ENCODE peak calls at places on chromosomes 1 and 21, in four cellular contexts. O is right atrium auricular region, Z is cardiac muscle cell, N is lung. B is an unnamed sample. For H3K36me3, the result is how much of the 10 kb centered on the place peaks cover.

GRCh38 chr1:30258471-30258870 is 464.9 kb downstream of the MATN1 start:
- DNase-seq in O (no peak), Z (no peak), N (no peak), B (no peak)

GRCh38 chr1:206754011-206754410 is 16.6 kb upstream of the IL19 start:
- DNase-seq in O (no peak), Z (peak), N (no peak), B (no peak)

GRCh38 chr1:43446881-43447835 is 6.6 kb downstream of the HYI start:
- DNase-seq in O (no peak), Z (no peak), N (no peak), B (no peak)

GRCh38 chr1:223233410-223234163 is 90.5 kb upstream of the TLR5 start:
- DNase-seq in O (no peak), Z (peak), N (no peak), B (no peak)

GRCh38 chr1:42046772-42047552 is 106.2 kb upstream of the GUCA2B start:
- DNase-seq in O (no peak), Z (peak), N (no peak), B (no peak)

GRCh38 chr1:45522324-45523104 is 830 bp upstream of the PRDX1 start:
- DNase-seq in O (no peak), Z (no peak), N (no peak), B (no peak)

GRCh38 chr1:232459087-232459486 is 170.8 kb downstream of the SIPA1L2 start:
- DNase-seq in O (no peak), Z (no peak), N (no peak), B (no peak)

GRCh38 chr1:230861970-230862595 is 6.2 kb downstream of the C1orf198 start:
- DNase-seq in O (no peak), Z (no peak), N (no peak), B (no peak)

GRCh38 chr1:168848041-168848440 is 119.0 kb upstream of the DPT start:
- DNase-seq in O (no peak), Z (no peak), N (no peak), B (no peak)

GRCh38 chr1:110070282-110070967 is at the start of gene ALX3:
- DNase-seq in O (no peak), Z (no peak), N (no peak), B (no peak)

GRCh38 chr1:179448429-179449149 is 82.8 kb downstream of the AXDND1 start:
- DNase-seq in O (no peak), Z (peak), N (no peak), B (no peak)

GRCh38 chr1:160981584-160982411 is 27.2 kb upstream of the ITLN2 start:
- DNase-seq in O (no peak), Z (no peak), N (no peak), B (no peak)

GRCh38 chr1:1399870-1400575 is 888 bp upstream of the CCNL2 start:
- DNase-seq in O (no peak), Z (peak), N (no peak), B (no peak)

GRCh38 chr1:115426271-115426771 is 88.3 kb upstream of the NGF start:
- DNase-seq in O (peak), Z (peak), N (no peak), B (no peak)

GRCh38 chr1:43836267-43836951 is 97.2 kb upstream of the ARTN start:
- DNase-seq in O (no peak), Z (peak), N (peak), B (no peak)

GRCh38 chr1:184535191-184535970 is 148.6 kb downstream of the C1orf21 start:
- DNase-seq in O (no peak), Z (peak), N (no peak), B (no peak)

GRCh38 chr1:24540906-24541710 is 14.8 kb upstream of the NCMAP start:
- DNase-seq in O (no peak), Z (peak), N (peak), B (no peak)

GRCh38 chr1:219585837-219586465 is 27.0 kb downstream of the ZC3H11B start:
- DNase-seq in O (no peak), Z (no peak), N (no peak), B (no peak)

GRCh38 chr1:35014486-35014885 is 17.3 kb downstream of the ZMYM6 start:
- DNase-seq in O (no peak), Z (no peak), N (no peak), B (no peak)

GRCh38 chr1:78690516-78690915 is 40.9 kb downstream of the IFI44 start:
- DNase-seq in O (no peak), Z (no peak), N (no peak), B (no peak)

GRCh38 chr1:65072845-65073244 is 75.2 kb upstream of the AK4 start:
- DNase-seq in O (no peak), Z (no peak), N (no peak), B (no peak)

GRCh38 chr1:87786861-87787548 is 458.3 kb downstream of the LMO4 start:
- DNase-seq in O (no peak), Z (no peak), N (no peak), B (no peak)

GRCh38 chr1:72280131-72280530 is 2.2 kb downstream of the NEGR1 start:
- DNase-seq in O (no peak), Z (no peak), N (no peak), B (no peak)

GRCh38 chr1:8435569-8436071 is 117.7 kb downstream of the SLC45A1 start:
- DNase-seq in O (no peak), Z (no peak), N (no peak), B (no peak)

GRCh38 chr1:202794049-202794725 is 14.0 kb downstream of the KDM5B start:
- DNase-seq in O (no peak), Z (no peak), N (no peak), B (no peak)

GRCh38 chr1:204788470-204788869 is 82.2 kb upstream of the NFASC start:
- DNase-seq in O (no peak), Z (no peak), N (no peak), B (no peak)

GRCh38 chr21:46664316-46664995 is 29.0 kb downstream of the PRMT2 start:
- DNase-seq in O (no peak), Z (no peak), N (no peak), B (no peak)

GRCh38 chr1:225871374-225872074 is 10.7 kb downstream of the TMEM63A start:
- DNase-seq in O (no peak), Z (no peak), N (no peak), B (no peak)

GRCh38 chr1:29197590-29197924 is 15.9 kb upstream of the SRSF4 start:
- DNase-seq in O (no peak), Z (peak), N (peak), B (peak)

GRCh38 chr1:40757084-40757483 is 26.5 kb upstream of the KCNQ4 start:
- DNase-seq in O (no peak), Z (no peak), N (no peak), B (no peak)

GRCh38 chr1:40755052-40755451 is 28.5 kb upstream of the KCNQ4 start:
- DNase-seq in O (no peak), Z (peak), N (no peak), B (no peak)

GRCh38 chr1:40758004-40758403 is 25.6 kb upstream of the KCNQ4 start:
- DNase-seq in O (no peak), Z (no peak), N (no peak), B (no peak)

GRCh38 chr1:40758578-40759343 is 24.8 kb upstream of the KCNQ4 start:
- DNase-seq in O (no peak), Z (no peak), N (no peak), B (no peak)

DNA sequence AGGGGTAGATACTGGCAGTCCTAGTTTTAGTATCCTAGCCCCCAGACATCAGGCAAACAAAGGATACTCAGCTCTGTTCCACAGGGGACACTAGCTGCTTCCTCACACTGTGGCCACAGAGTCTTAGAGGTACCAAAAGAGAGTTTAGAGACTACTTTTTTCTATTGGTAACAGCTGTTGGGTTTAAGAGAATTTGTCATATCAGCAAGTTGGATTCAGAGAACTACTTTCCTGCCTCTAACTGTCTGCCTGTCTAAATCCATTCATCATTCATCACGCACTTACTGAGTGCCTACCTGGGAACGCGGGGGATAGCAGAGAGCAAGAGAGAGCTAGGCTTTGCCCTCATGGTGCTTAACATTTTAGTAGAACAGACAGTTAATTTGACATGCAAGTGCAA is 27.1 kb upstream of the KCNQ4 start:
- DNase-seq in O (no peak), Z (no peak), N (no peak), B (no peak)
- H3K36me3 ChIP-seq in O (half or more), Z (half or more), N (under half), B (under half)

GRCh38 chr1:83761977-83762376 is 237.0 kb downstream of the TTLL7 start:
- DNase-seq in O (no peak), Z (no peak), N (no peak), B (no peak)
- H3K36me3 ChIP-seq in O (under half), Z (under half), N (under half), B (under half)

GRCh38 chr1:46575300-46575699 is 23.9 kb upstream of the KNCN start:
- DNase-seq in O (no peak), Z (no peak), N (no peak), B (no peak)

GRCh38 chr1:46577671-46578070 is 26.2 kb upstream of the KNCN start:
- DNase-seq in O (no peak), Z (no peak), N (no peak), B (no peak)

GRCh38 chr1:46576564-46576963 is 25.1 kb upstream of the KNCN start:
- DNase-seq in O (no peak), Z (no peak), N (no peak), B (no peak)

GRCh38 chr1:46571691-46572225 is 20.3 kb upstream of the KNCN start:
- DNase-seq in O (no peak), Z (no peak), N (no peak), B (no peak)

GRCh38 chr1:46575778-46576177 is 24.3 kb upstream of the KNCN start:
- DNase-seq in O (no peak), Z (no peak), N (no peak), B (no peak)
- H3K36me3 ChIP-seq in O (under half), Z (under half), N (under half), B (under half)

DNA sequence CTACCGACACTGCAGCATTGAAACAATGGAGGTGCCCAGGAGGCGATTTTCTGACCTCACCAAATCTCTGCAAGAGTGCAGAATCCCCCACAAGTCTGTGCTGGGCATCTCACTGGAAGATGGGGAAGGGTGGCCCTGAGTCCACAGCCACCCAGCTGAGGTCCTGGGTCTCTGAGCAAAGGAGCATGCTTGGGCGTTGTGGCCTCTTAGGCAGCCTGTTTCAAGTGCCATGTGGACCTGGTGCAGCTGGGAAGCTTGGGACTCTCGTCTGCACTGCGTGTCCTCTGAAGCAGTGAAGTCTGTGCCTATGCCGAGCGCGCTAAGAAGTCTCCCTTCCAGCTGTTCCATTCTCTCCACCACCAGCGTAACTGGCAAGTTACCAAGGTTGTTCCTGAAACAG is 4.9 kb upstream of the PLA2G2C start:
- DNase-seq in O (no peak), Z (no peak), N (no peak), B (no peak)
- H3K36me3 ChIP-seq in O (under half), Z (under half), N (under half), B (under half)